ENCODE peak calls at places on chromosomes 6 and 20, in four cellular contexts. V is foreskin fibroblast, C is GM23248, T is AG04450. J is an unnamed sample.

GRCh38 chr6:14476793-14477531 is 359.4 kb downstream of the CD83 start:
- DNase-seq in V (peak; percentile 90), C (peak; percentile 91), T (peak; percentile 97), J (peak; percentile 96)

GRCh38 chr6:74409447-74409846 is 713.4 kb downstream of the CD109 start:
- DNase-seq in V (peak; percentile 83), C (peak; percentile 88), T (peak; percentile 53), J (peak; percentile 37)

GRCh38 chr6:39669117-39669690 is 56.0 kb downstream of the KIF6 start:
- DNase-seq in V (peak; percentile 27), C (peak; percentile 46), T (no peak), J (no peak)

GRCh38 chr6:31096656-31097055 is 15.7 kb downstream of the C6orf15 start:
- DNase-seq in V (no peak), C (no peak), T (no peak), J (no peak)

GRCh38 chr20:13838664-13839063 is 53.8 kb downstream of the NDUFAF5 start:
- DNase-seq in V (no peak), C (no peak), T (no peak), J (no peak)

GRCh38 chr20:58586565-58587093 is 64.5 kb upstream of the STX16 start:
- DNase-seq in V (no peak), C (no peak), T (no peak), J (no peak)

GRCh38 chr6:31558631-31559500 is 11.5 kb downstream of the NFKBIL1 start:
- DNase-seq in V (no peak), C (peak; percentile 44), T (no peak), J (no peak)

GRCh38 chr6:155171109-155171746 is 92.6 kb upstream of the CLDN20 start:
- DNase-seq in V (peak; percentile 90), C (peak; percentile 99), T (no peak), J (peak; percentile 78)

GRCh38 chr20:33837096-33837830 is 26.1 kb downstream of the CHMP4B start:
- DNase-seq in V (no peak), C (no peak), T (no peak), J (no peak)

GRCh38 chr6:126380072-126380583 is 40.2 kb downstream of the CENPW start:
- DNase-seq in V (no peak), C (no peak), T (no peak), J (no peak)

GRCh38 chr20:20690676-20691476 is 21.6 kb downstream of the RALGAPA2 start:
- DNase-seq in V (no peak), C (no peak), T (no peak), J (no peak)

GRCh38 chr6:155219299-155219698 is 44.5 kb upstream of the CLDN20 start:
- DNase-seq in V (no peak), C (no peak), T (no peak), J (no peak)

J was measured in BJ.